ENCODE peak calls at places on chromosomes 13 and 19, in eight cellular contexts. Q is HL-60, B is HCT116, R is A549, K is GM23338, D is SK-N-SH, A is K562, X is HepG2. G is an unnamed sample.
A peak's percentile ranks its signal among the peaks of the same experiment; 100 is the strongest.

GRCh38 chr13:42847891-42848663 is 66.7 kb downstream of the FAM216B start:
- DNase-seq in K (no peak), R (no peak), A (no peak), X (no peak), D (no peak), B (no peak), Q (no peak), G (no peak)

GRCh38 chr13:22960827-22961226 is 220.0 kb upstream of the SGCG start:
- DNase-seq in Q (no peak), R (no peak), K (no peak), D (no peak), A (no peak), B (no peak), X (no peak), G (no peak)

GRCh38 chr19:30521937-30522336 is 149.8 kb downstream of the ZNF536 start:
- DNase-seq in A (no peak), R (no peak), K (no peak), B (no peak), Q (no peak), D (no peak), X (no peak), G (no peak)

GRCh38 chr19:53525922-53526321 is 12.0 kb upstream of the ZNF331 start:
- DNase-seq in Q (no peak), X (no peak), R (no peak), A (no peak), K (no peak), B (no peak), D (no peak), G (no peak)

GRCh38 chr13:22229916-22230315 is 559.0 kb downstream of the FGF9 start:
- DNase-seq in Q (no peak), D (no peak), R (no peak), A (no peak), X (no peak), K (no peak), B (no peak), G (no peak)

GRCh38 chr13:34731486-34731885 is 210.6 kb upstream of the NBEA start:
- DNase-seq in D (no peak), B (no peak), K (no peak), X (no peak), R (no peak), Q (no peak), A (no peak), G (no peak)

GRCh38 chr19:33507021-33507956 is 14.3 kb downstream of the PEPD start:
- DNase-seq in X (no peak), D (peak; percentile 91), A (no peak), R (no peak), B (no peak), K (peak; percentile 18), Q (no peak), G (no peak)

GRCh38 chr13:113802090-113802531 is 43.1 kb downstream of the TMEM255B start:
- DNase-seq in R (peak; percentile 15), K (peak; percentile 84), A (peak; percentile 23), B (no peak), D (peak; percentile 97), X (peak; percentile 13), Q (peak; percentile 48), G (no peak)

GRCh38 chr19:6141217-6141616 is 5.8 kb downstream of the ACSBG2 start:
- DNase-seq in A (no peak), B (no peak), R (no peak), Q (no peak), K (no peak), X (no peak), D (no peak), G (no peak)

GRCh38 chr13:51523082-51523518 is 61.2 kb upstream of the WDFY2 start:
- DNase-seq in D (peak; percentile 45), B (no peak), R (no peak), Q (peak; percentile 91), K (no peak), A (no peak), X (peak; percentile 53), G (no peak)

GRCh38 chr13:103973740-103974139 is 907.5 kb upstream of the SLC10A2 start:
- DNase-seq in X (no peak), D (no peak), Q (no peak), R (no peak), K (no peak), A (no peak), B (no peak), G (no peak)

GRCh38 chr19:51138549-51138979 is 3.5 kb upstream of the SIGLEC7 start:
- DNase-seq in A (no peak), R (no peak), B (no peak), D (no peak), Q (peak; percentile 91), K (no peak), X (no peak), G (no peak)

GRCh38 chr19:38958301-38958700 is 17.2 kb downstream of the FBXO17 start:
- DNase-seq in D (no peak), K (no peak), A (no peak), B (no peak), Q (no peak), R (no peak), X (no peak), G (no peak)

GRCh38 chr19:49921871-49922755 is 6.9 kb upstream of the ATF5 start:
- DNase-seq in X (no peak), Q (no peak), K (no peak), R (no peak), D (no peak), A (no peak), B (no peak), G (no peak)

GRCh38 chr13:30918662-30919405 is 12.8 kb downstream of the MEDAG start:
- DNase-seq in A (no peak), K (no peak), D (no peak), Q (no peak), X (no peak), R (no peak), B (no peak), G (no peak)

GRCh38 chr19:10870501-10870954 is 825 bp upstream of the CARM1 start:
- DNase-seq in A (no peak), B (no peak), D (no peak), K (peak; percentile 95), X (no peak), Q (no peak), R (no peak), G (no peak)

GRCh38 chr19:33449799-33450198 is 71.8 kb downstream of the PEPD start:
- DNase-seq in K (no peak), B (no peak), Q (no peak), R (no peak), X (no peak), A (no peak), D (no peak), G (no peak)

DNA sequence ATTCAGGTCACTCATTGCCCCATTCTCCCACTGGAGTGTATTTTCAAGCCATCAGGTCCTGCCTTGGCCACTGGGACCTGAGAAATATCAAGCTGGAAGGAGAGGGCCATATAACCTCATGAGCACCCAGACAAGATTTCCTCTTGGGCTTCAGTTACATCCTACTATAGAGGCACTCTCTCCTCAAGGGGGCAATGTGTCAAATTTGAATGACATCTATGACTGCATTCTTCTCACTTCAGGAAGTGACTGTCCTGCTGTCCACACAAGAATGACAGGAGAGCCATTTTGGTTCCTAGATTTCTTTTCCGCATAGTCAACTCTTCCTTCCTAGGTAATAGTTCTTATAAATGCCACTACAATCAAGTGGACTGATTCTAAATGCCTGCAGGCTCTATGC is 416.2 kb downstream of the DIAPH3 start:
- DNase-seq in B (peak; percentile 3), Q (no peak), A (no peak), K (peak; percentile 38), R (no peak), D (no peak), X (peak; percentile 15), G (no peak)
- TF ChIP-seq CTCF in B (no peak), Q (no peak), A (no peak), K (no peak), R (no peak), D (no peak), X (peak; percentile 9), G (no peak)

DNA sequence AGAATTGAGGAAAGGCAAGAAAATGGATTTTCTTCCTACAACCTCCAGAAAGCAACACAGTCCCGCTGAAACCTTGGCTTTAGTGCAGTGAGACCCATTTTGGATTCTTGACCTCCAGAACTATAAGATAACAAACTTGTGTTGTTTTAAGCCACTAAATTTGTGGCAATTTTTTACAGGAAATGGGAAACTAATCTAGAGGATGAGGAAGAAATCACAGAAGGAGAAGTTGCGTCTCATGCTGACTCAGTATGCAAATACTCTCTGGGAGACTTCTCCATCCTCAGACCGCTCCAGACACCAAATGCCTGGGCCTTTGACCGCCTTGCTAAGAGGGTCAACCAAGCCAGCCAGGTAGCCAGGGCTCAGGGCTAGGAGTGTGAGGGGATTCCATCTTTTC is 13.1 kb upstream of the CEACAM16 start:
- DNase-seq in B (no peak), R (peak; percentile 60), D (no peak), X (no peak), K (no peak), A (no peak), Q (peak; percentile 48), G (no peak)
- TF ChIP-seq REST in B (no peak), R (no peak), D (no peak), X (no peak), K (no peak), A (no peak), Q (no peak), G (no peak)

GRCh38 chr19:4472174-4472974 is at the start of gene HDGFL2:
- DNase-seq in D (no peak), B (no peak), Q (no peak), R (no peak), X (no peak), K (no peak), A (no peak), G (no peak)

GRCh38 chr19:4474504-4475136 is 2.5 kb downstream of the HDGFL2 start:
- DNase-seq in K (peak; percentile 95), R (peak; percentile 54), X (no peak), D (peak; percentile 95), Q (no peak), A (peak; percentile 53), B (no peak), G (no peak)

GRCh38 chr19:4471400-4472173 is 510 bp upstream of the HDGFL2 start:
- DNase-seq in A (peak; percentile 96), Q (peak; percentile 100), B (peak; percentile 100), K (peak; percentile 100), R (peak; percentile 96), D (peak; percentile 97), X (peak; percentile 100), G (peak; percentile 99)

GRCh38 chr19:4473708-4474503 is 1.8 kb downstream of the HDGFL2 start:
- DNase-seq in K (peak; percentile 55), A (no peak), D (peak; percentile 43), X (no peak), B (no peak), R (no peak), Q (no peak), G (no peak)

GRCh38 chr19:4473011-4473410 is 914 bp downstream of the HDGFL2 start:
- DNase-seq in X (no peak), B (no peak), A (no peak), Q (no peak), D (peak; percentile 16), R (no peak), K (no peak), G (no peak)
- TF ChIP-seq CTCF in X (no peak), B (no peak), A (no peak), Q (no peak), D (no peak), R (no peak), K (no peak), G (no peak)

DNA sequence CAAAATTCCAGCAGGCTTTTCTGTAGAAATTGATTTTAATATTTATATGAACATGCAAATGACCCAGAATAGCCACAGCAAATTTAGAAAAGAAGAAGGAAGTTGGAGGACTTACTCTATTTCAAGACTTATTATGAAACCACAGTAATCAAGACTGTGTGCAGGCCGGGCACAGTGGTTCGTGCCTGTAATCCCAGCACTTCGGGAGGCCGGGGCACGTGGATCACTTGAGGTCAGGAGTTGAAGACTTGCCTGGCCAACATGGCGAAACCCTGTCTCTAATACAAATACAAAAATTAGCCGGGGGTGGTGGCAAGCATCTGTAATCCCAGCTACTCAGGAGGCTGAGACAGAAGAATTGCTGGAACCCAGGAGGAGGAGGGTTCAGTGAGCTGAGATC is 6.0 kb upstream of the FFAR2 start:
- DNase-seq in X (no peak), Q (peak; percentile 94), A (no peak), K (no peak), B (no peak), R (no peak), D (no peak), G (no peak)
- TF ChIP-seq REST in X (no peak), Q (no peak), A (no peak), K (no peak), B (no peak), R (no peak), D (no peak), G (no peak)

G was measured in Panc1.